ENCODE peak calls at places on chromosomes 4 and X, in eight cellular contexts. One of them, this sample, is unnamed.

GRCh38 chr4:8191136-8191747 is 7.8 kb upstream of the SH3TC1 start:
- ATAC-seq in GM12878: peak
- ATAC-seq in A549: no peak
- ATAC-seq in HCT116: peak
- ATAC-seq in IMR-90: no peak
- ATAC-seq in HepG2: peak
- ATAC-seq in upper lobe of left lung: peak
- ATAC-seq in heart left ventricle: peak
- ATAC-seq in this sample: peak

GRCh38 chr4:176052744-176053143 is 12.9 kb upstream of the WDR17 start:
- ATAC-seq in heart left ventricle: no peak
- ATAC-seq in upper lobe of left lung: no peak
- ATAC-seq in A549: no peak
- ATAC-seq in GM12878: peak
- ATAC-seq in IMR-90: no peak
- ATAC-seq in HCT116: no peak
- ATAC-seq in HepG2: no peak
- ATAC-seq in this sample: no peak

GRCh38 chr4:169272265-169272886 is 1.6 kb upstream of the SH3RF1 start:
- ATAC-seq in upper lobe of left lung: no peak
- ATAC-seq in heart left ventricle: no peak
- ATAC-seq in IMR-90: peak
- ATAC-seq in HCT116: no peak
- ATAC-seq in GM12878: peak
- ATAC-seq in A549: no peak
- ATAC-seq in HepG2: no peak
- ATAC-seq in this sample: no peak

GRCh38 chrX:100931218-100931924 is 2.7 kb upstream of the XKRX start:
- ATAC-seq in HepG2: no peak
- ATAC-seq in HCT116: no peak
- ATAC-seq in IMR-90: no peak
- ATAC-seq in A549: no peak
- ATAC-seq in GM12878: peak
- ATAC-seq in upper lobe of left lung: no peak
- ATAC-seq in heart left ventricle: no peak
- ATAC-seq in this sample: no peak

GRCh38 chrX:39152106-39152649 is 350.9 kb downstream of the MID1IP1 start:
- ATAC-seq in IMR-90: no peak
- ATAC-seq in GM12878: peak
- ATAC-seq in HepG2: peak
- ATAC-seq in HCT116: peak
- ATAC-seq in A549: no peak
- ATAC-seq in upper lobe of left lung: no peak
- ATAC-seq in heart left ventricle: no peak
- ATAC-seq in this sample: no peak

GRCh38 chrX:41164469-41164868 is 79.2 kb downstream of the USP9X start:
- ATAC-seq in IMR-90: no peak
- ATAC-seq in upper lobe of left lung: no peak
- ATAC-seq in GM12878: no peak
- ATAC-seq in HCT116: no peak
- ATAC-seq in heart left ventricle: no peak
- ATAC-seq in A549: no peak
- ATAC-seq in HepG2: no peak
- ATAC-seq in this sample: no peak

GRCh38 chr4:100280807-100281206 is 90.5 kb upstream of the DDIT4L start:
- ATAC-seq in upper lobe of left lung: no peak
- ATAC-seq in heart left ventricle: no peak
- ATAC-seq in GM12878: no peak
- ATAC-seq in HCT116: no peak
- ATAC-seq in HepG2: no peak
- ATAC-seq in A549: no peak
- ATAC-seq in IMR-90: no peak
- ATAC-seq in this sample: no peak

GRCh38 chr4:147492761-147493160 is 11.9 kb downstream of the EDNRA start:
- ATAC-seq in HepG2: no peak
- ATAC-seq in GM12878: no peak
- ATAC-seq in heart left ventricle: peak
- ATAC-seq in A549: no peak
- ATAC-seq in HCT116: no peak
- ATAC-seq in IMR-90: peak
- ATAC-seq in upper lobe of left lung: no peak
- ATAC-seq in this sample: peak

GRCh38 chr4:108398326-108398725 is 222.1 kb upstream of the RPL34 start:
- ATAC-seq in A549: no peak
- ATAC-seq in upper lobe of left lung: no peak
- ATAC-seq in HepG2: no peak
- ATAC-seq in HCT116: no peak
- ATAC-seq in heart left ventricle: no peak
- ATAC-seq in IMR-90: no peak
- ATAC-seq in GM12878: no peak
- ATAC-seq in this sample: no peak

GRCh38 chrX:19840899-19841648 is 46.3 kb downstream of the SH3KBP1 start:
- ATAC-seq in IMR-90: no peak
- ATAC-seq in upper lobe of left lung: no peak
- ATAC-seq in HepG2: no peak
- ATAC-seq in HCT116: no peak
- ATAC-seq in A549: no peak
- ATAC-seq in GM12878: peak
- ATAC-seq in heart left ventricle: no peak
- ATAC-seq in this sample: no peak

GRCh38 chr4:57109530-57109846 is 697 bp downstream of the IGFBP7 start:
- ATAC-seq in heart left ventricle: no peak
- ATAC-seq in GM12878: no peak
- ATAC-seq in A549: no peak
- ATAC-seq in upper lobe of left lung: no peak
- ATAC-seq in HCT116: no peak
- ATAC-seq in HepG2: no peak
- ATAC-seq in IMR-90: no peak
- ATAC-seq in this sample: no peak

GRCh38 chr4:57114973-57115372 is 4.8 kb upstream of the IGFBP7 start:
- ATAC-seq in GM12878: no peak
- ATAC-seq in HepG2: no peak
- ATAC-seq in IMR-90: no peak
- ATAC-seq in upper lobe of left lung: no peak
- ATAC-seq in heart left ventricle: no peak
- ATAC-seq in A549: no peak
- ATAC-seq in HCT116: no peak
- ATAC-seq in this sample: no peak

GRCh38 chr4:57109847-57110634 is at the start of gene IGFBP7:
- ATAC-seq in HepG2: peak
- ATAC-seq in GM12878: peak
- ATAC-seq in IMR-90: peak
- ATAC-seq in heart left ventricle: peak
- ATAC-seq in HCT116: no peak
- ATAC-seq in upper lobe of left lung: peak
- ATAC-seq in A549: peak
- ATAC-seq in this sample: peak

GRCh38 chr4:57113870-57114269 is 3.7 kb upstream of the IGFBP7 start:
- ATAC-seq in IMR-90: no peak
- ATAC-seq in GM12878: no peak
- ATAC-seq in HepG2: no peak
- ATAC-seq in upper lobe of left lung: no peak
- ATAC-seq in HCT116: no peak
- ATAC-seq in A549: no peak
- ATAC-seq in heart left ventricle: no peak
- ATAC-seq in this sample: no peak

DNA sequence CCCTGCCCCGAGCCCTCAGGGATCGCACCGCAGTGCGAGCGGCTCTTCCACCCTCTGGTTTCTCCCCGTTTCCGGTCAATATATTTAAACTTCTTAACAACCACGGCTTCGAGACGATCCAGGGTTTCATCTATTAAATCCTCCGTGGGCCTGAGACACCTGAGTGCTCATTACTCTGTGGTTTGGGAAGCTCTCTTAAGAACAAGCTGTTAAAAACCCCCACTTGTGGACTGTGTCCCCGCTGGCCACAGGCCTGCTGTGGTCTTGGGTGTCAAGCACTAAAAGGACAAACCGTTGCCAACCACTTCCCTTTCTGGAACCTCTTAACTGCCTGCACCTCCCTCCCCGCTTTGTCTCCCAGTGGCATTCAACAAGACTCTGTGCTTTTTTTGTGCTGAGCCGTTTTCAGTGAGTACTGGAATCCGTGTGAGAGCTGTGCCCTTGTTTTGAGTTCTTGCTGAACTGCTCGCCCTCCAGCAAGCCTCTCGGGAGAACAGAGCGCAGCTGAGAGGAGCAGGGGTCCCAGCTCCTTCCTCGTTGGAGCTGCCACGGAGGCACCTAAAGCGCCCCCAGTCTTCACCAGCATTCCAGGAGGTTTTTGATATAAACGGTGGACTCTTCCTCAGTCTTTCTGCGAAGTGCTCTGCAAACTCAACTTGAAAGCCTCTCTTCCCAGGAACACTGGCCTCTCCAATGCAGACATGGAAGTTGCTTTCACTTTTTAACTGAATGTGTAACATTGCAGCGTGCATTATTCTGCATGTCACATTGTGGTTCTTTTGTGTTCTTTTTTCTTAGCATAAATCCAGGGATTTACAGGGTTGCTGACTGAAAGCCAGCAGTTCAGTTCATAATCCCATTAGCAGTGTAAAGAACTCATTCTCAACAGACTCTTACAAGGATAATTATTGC is 706 bp upstream of the IGFBP7 start:
- ATAC-seq in A549: no peak
- ATAC-seq in GM12878: peak
- ATAC-seq in IMR-90: peak
- ATAC-seq in HepG2: peak
- ATAC-seq in HCT116: no peak
- ATAC-seq in upper lobe of left lung: peak
- ATAC-seq in heart left ventricle: peak
- ATAC-seq in this sample: peak
- TF ChIP-seq POLR2A in A549: no peak
- TF ChIP-seq POLR2A in GM12878: no peak
- TF ChIP-seq POLR2A in IMR-90: no peak
- TF ChIP-seq POLR2A in HepG2: no peak
- TF ChIP-seq POLR2A in HCT116: no peak
- TF ChIP-seq POLR2A in upper lobe of left lung: no peak
- TF ChIP-seq POLR2A in heart left ventricle: no peak
- TF ChIP-seq POLR2A in this sample: no peak

DNA sequence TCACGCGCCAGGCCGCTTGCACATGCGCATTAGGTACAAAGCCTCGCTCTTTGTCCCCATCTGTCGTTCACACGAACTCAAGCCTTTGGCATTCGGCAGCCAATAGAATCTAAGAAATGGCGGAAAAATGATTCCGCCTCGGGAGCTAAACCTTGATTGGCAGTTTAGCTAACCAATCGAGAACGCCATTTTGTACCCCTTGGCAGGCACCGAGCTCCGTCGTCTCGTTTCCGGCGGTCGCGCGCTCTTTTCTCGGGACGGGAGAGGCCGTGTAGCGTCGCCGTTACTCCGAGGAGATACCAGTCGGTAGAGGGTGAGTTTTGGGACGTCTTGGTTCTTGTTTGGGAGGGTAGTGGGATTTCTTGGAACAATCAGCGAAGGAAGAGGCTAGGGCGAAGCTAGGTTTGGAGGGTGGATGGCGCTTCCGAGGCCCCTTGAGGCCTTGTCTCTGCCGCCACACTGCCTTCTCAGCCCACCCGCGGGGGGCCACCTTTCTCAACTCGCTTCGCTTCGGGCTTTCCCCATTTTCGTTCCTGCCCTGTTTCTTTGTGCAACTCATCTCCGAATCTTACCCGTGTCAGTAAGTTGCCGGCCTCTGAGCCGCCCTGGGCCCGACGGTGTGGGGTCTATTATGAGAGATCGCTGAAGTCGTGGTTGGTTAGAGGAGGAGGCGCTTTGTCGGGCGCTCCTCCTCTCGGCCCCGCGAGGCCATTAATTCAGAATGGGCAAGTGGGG is at the start of gene NONO:
- ATAC-seq in HCT116: peak
- ATAC-seq in heart left ventricle: peak
- ATAC-seq in upper lobe of left lung: peak
- ATAC-seq in HepG2: peak
- ATAC-seq in GM12878: peak
- ATAC-seq in IMR-90: peak
- ATAC-seq in A549: peak
- ATAC-seq in this sample: peak
- TF ChIP-seq POLR2A in HCT116: no peak
- TF ChIP-seq POLR2A in heart left ventricle: no peak
- TF ChIP-seq POLR2A in upper lobe of left lung: no peak
- TF ChIP-seq POLR2A in HepG2: peak
- TF ChIP-seq POLR2A in GM12878: peak
- TF ChIP-seq POLR2A in IMR-90: peak
- TF ChIP-seq POLR2A in A549: peak
- TF ChIP-seq POLR2A in this sample: peak

DNA sequence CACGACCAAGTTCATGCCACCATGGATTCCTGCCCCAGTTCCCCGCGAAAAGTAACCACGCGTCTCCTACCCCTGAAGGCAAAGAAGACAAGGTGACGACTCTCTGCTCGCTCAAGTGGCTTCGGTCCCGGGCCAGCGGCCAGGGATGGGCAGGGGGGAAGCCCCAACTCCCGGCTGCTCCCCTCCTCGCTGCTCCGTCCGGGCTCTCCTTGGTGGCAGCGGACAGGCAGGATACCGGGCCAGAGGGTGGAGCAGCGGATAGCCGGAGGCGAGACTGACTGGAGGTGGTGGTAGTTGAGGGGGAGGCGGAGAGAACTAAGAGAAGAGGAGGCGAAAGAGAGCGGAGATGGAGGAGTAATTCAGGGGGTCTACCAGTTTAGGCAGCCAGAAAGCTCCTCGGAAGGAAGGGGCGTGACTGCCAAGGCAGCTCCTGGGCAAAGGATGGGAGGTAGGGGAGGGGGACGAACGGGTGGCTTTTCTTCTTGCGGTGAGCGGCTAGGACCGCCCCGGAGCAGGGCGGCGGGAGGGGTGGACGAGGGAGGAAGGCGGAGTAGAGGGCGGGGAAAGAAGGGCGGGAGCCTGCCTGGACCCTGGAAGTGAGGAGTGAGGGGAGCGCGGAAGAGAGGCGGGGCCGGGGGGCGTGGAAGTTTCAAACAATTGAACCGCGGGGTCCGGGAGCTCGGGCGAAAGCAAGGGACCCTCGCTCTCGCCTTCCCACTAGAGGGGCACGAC is at the start of gene AMOT:
- ATAC-seq in heart left ventricle: peak
- ATAC-seq in HCT116: peak
- ATAC-seq in A549: peak
- ATAC-seq in IMR-90: peak
- ATAC-seq in upper lobe of left lung: peak
- ATAC-seq in HepG2: peak
- ATAC-seq in GM12878: peak
- ATAC-seq in this sample: peak
- TF ChIP-seq POLR2A in heart left ventricle: no peak
- TF ChIP-seq POLR2A in HCT116: no peak
- TF ChIP-seq POLR2A in A549: no peak
- TF ChIP-seq POLR2A in IMR-90: no peak
- TF ChIP-seq POLR2A in upper lobe of left lung: no peak
- TF ChIP-seq POLR2A in HepG2: no peak
- TF ChIP-seq POLR2A in GM12878: no peak
- TF ChIP-seq POLR2A in this sample: peak

GRCh38 chr4:112231779-112232713 is at the start of gene AP1AR:
- ATAC-seq in A549: peak
- ATAC-seq in heart left ventricle: peak
- ATAC-seq in IMR-90: peak
- ATAC-seq in HepG2: peak
- ATAC-seq in GM12878: peak
- ATAC-seq in upper lobe of left lung: peak
- ATAC-seq in HCT116: peak
- ATAC-seq in this sample: peak
- TF ChIP-seq POLR2A in A549: peak
- TF ChIP-seq POLR2A in heart left ventricle: no peak
- TF ChIP-seq POLR2A in IMR-90: peak
- TF ChIP-seq POLR2A in HepG2: peak
- TF ChIP-seq POLR2A in GM12878: peak
- TF ChIP-seq POLR2A in upper lobe of left lung: no peak
- TF ChIP-seq POLR2A in HCT116: peak
- TF ChIP-seq POLR2A in this sample: peak

GRCh38 chrX:47232803-47233332 is at the start of gene USP11:
- ATAC-seq in IMR-90: peak
- ATAC-seq in heart left ventricle: peak
- ATAC-seq in HepG2: peak
- ATAC-seq in HCT116: peak
- ATAC-seq in upper lobe of left lung: peak
- ATAC-seq in GM12878: peak
- ATAC-seq in A549: peak
- ATAC-seq in this sample: peak
- TF ChIP-seq POLR2A in IMR-90: peak
- TF ChIP-seq POLR2A in heart left ventricle: no peak
- TF ChIP-seq POLR2A in HepG2: peak
- TF ChIP-seq POLR2A in HCT116: no peak
- TF ChIP-seq POLR2A in upper lobe of left lung: no peak
- TF ChIP-seq POLR2A in GM12878: peak
- TF ChIP-seq POLR2A in A549: peak
- TF ChIP-seq POLR2A in this sample: peak

This sample was measured in gastroesophageal sphincter.